ENCODE peak calls at places on chromosomes 2 and 18, in six cellular contexts. R is GM12878, D is A549, U is endothelial cell of umbilical vein, K is HepG2, A is K562. Z is an unnamed sample.
A peak's percentile ranks its signal among the peaks of the same experiment; 100 is the strongest.

GRCh38 chr2:21038403-21039073 is 5.3 kb downstream of the APOB start:
- DNase-seq in R (no peak), D (no peak), U (peak; percentile 8), K (peak; percentile 80), A (no peak), Z (no peak)

GRCh38 chr2:3210257-3210656 is 167.4 kb downstream of the EIPR1 start:
- DNase-seq in R (no peak), D (no peak), U (no peak), K (no peak), A (no peak), Z (no peak)

GRCh38 chr2:9556121-9556869 is 665 bp upstream of the ADAM17 start:
- DNase-seq in R (no peak), D (no peak), U (peak; percentile 51), K (no peak), A (peak; percentile 48), Z (peak; percentile 79)

GRCh38 chr2:124024491-124025348 is at the start of gene CNTNAP5:
- DNase-seq in R (no peak), D (no peak), U (no peak), K (no peak), A (peak; percentile 21), Z (peak; percentile 2)

GRCh38 chr2:177675256-177676220 is 283.0 kb downstream of the AGPS start:
- DNase-seq in R (no peak), D (no peak), U (no peak), K (no peak), A (no peak), Z (no peak)

GRCh38 chr2:152585830-152586484 is 131.3 kb downstream of the PRPF40A start:
- DNase-seq in R (no peak), D (peak; percentile 19), U (peak; percentile 69), K (peak; percentile 18), A (peak; percentile 34), Z (peak; percentile 12)

GRCh38 chr2:159029936-159030335 is 61.5 kb downstream of the TANC1 start:
- DNase-seq in R (no peak), D (no peak), U (peak; percentile 32), K (no peak), A (no peak), Z (no peak)

GRCh38 chr2:190701586-190701985 is 52.7 kb downstream of the NAB1 start:
- DNase-seq in R (no peak), D (no peak), U (no peak), K (no peak), A (no peak), Z (no peak)

GRCh38 chr2:141331127-141331526 is 799.7 kb downstream of the LRP1B start:
- DNase-seq in R (no peak), D (peak; percentile 69), U (peak; percentile 5), K (no peak), A (no peak), Z (peak; percentile 45)

GRCh38 chr2:149991576-149991975 is 404.0 kb upstream of the MMADHC start:
- DNase-seq in R (no peak), D (no peak), U (peak; percentile 11), K (peak; percentile 13), A (no peak), Z (no peak)

GRCh38 chr2:134181219-134181618 is 72.7 kb upstream of the MGAT5 start:
- DNase-seq in R (peak; percentile 49), D (no peak), U (no peak), K (no peak), A (no peak), Z (no peak)

GRCh38 chr2:173750332-173750731 is 214.8 kb downstream of the SP3 start:
- DNase-seq in R (no peak), D (no peak), U (peak; percentile 30), K (no peak), A (no peak), Z (no peak)

GRCh38 chr2:45748239-45748638 is 96.8 kb downstream of the PRKCE start:
- DNase-seq in R (no peak), D (no peak), U (no peak), K (no peak), A (no peak), Z (no peak)

GRCh38 chr2:182814380-182814779 is 52.1 kb downstream of the FRZB start:
- DNase-seq in R (no peak), D (no peak), U (no peak), K (no peak), A (no peak), Z (no peak)

GRCh38 chr2:70964596-70965386 is 13.6 kb upstream of the ANKRD53 start:
- DNase-seq in R (no peak), D (peak; percentile 77), U (peak; percentile 56), K (peak; percentile 22), A (peak; percentile 88), Z (peak; percentile 78)

GRCh38 chr2:43239981-43240761 is 13.8 kb upstream of the ZFP36L2 start:
- DNase-seq in R (no peak), D (no peak), U (no peak), K (no peak), A (no peak), Z (peak; percentile 57)

GRCh38 chr2:127049927-127050802 is 56.8 kb downstream of the BIN1 start:
- DNase-seq in R (no peak), D (peak; percentile 48), U (peak; percentile 34), K (peak; percentile 24), A (peak; percentile 64), Z (peak; percentile 72)

GRCh38 chr2:46305177-46305576 is 8.0 kb downstream of the EPAS1 start:
- DNase-seq in R (no peak), D (peak; percentile 48), U (no peak), K (no peak), A (no peak), Z (no peak)

GRCh38 chr2:128550801-128551416 is 232.2 kb upstream of the HS6ST1 start:
- DNase-seq in R (no peak), D (no peak), U (no peak), K (no peak), A (no peak), Z (no peak)

GRCh38 chr2:157325786-157326185 is at the start of gene ERMN:
- DNase-seq in R (no peak), D (no peak), U (no peak), K (no peak), A (no peak), Z (no peak)

GRCh38 chr2:102226612-102227351 is 40.0 kb downstream of the IL1RL2 start:
- DNase-seq in R (no peak), D (no peak), U (peak; percentile 76), K (no peak), A (no peak), Z (no peak)

GRCh38 chr2:71691747-71692455 is 238.5 kb downstream of the DYSF start:
- DNase-seq in R (no peak), D (no peak), U (no peak), K (no peak), A (no peak), Z (no peak)

GRCh38 chr18:11906926-11907874 is 917 bp downstream of the MPPE1 start:
- DNase-seq in R (no peak), D (no peak), U (no peak), K (no peak), A (no peak), Z (peak; percentile 31)

GRCh38 chr2:65554765-65555561 is 122.6 kb upstream of the SPRED2 start:
- DNase-seq in R (peak; percentile 42), D (no peak), U (no peak), K (no peak), A (peak; percentile 50), Z (peak; percentile 86)

GRCh38 chr2:101380376-101380775 is 6.9 kb downstream of the CREG2 start:
- DNase-seq in R (no peak), D (no peak), U (peak; percentile 57), K (no peak), A (no peak), Z (peak; percentile 89)

GRCh38 chr2:238241970-238242369 is 2.1 kb upstream of the HES6 start:
- DNase-seq in R (no peak), D (no peak), U (no peak), K (no peak), A (no peak), Z (peak; percentile 33)

GRCh38 chr2:186853871-186854435 is 5.0 kb upstream of the ZSWIM2 start:
- DNase-seq in R (no peak), D (no peak), U (peak; percentile 92), K (no peak), A (no peak), Z (no peak)

GRCh38 chr18:48629730-48630324 is 91.0 kb downstream of the CTIF start:
- DNase-seq in R (no peak), D (peak; percentile 89), U (peak; percentile 49), K (peak; percentile 87), A (no peak), Z (no peak)

DNA sequence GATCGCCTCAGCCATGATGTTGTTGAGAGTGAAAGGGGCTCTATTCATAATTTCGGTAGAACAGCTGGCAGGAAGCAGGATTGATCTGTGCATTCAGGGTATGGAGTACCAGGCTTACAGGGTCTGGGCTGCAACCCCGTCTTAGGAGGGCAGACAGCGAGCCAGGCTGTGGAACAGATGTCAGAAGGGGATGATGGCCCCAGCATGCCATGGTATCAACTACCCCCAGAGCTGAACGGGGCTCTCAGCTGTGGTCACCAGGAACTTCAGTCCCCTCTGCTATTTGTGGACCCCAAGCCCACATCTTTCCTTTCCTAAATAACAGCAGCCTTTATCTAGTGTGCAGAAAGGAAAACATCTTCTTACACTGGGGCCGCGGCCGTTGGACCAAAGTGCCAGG is 422.2 kb upstream of the SALL3 start:
- DNase-seq in R (no peak), D (no peak), U (no peak), K (no peak), A (no peak), Z (no peak)
- TF ChIP-seq MYC in R (no peak), D (no peak), U (no peak), K (no peak), A (no peak), Z (no peak)

GRCh38 chr2:160783481-160783880 is 289.9 kb upstream of the RBMS1 start:
- DNase-seq in R (no peak), D (no peak), U (peak; percentile 5), K (no peak), A (no peak), Z (peak; percentile 43)

GRCh38 chr2:160784034-160784433 is 290.4 kb upstream of the RBMS1 start:
- DNase-seq in R (no peak), D (peak; percentile 17), U (no peak), K (no peak), A (no peak), Z (peak; percentile 7)
- TF ChIP-seq CTCF in R (no peak), D (peak; percentile 18), U (no peak), K (no peak), A (no peak), Z (no peak)

GRCh38 chr18:54641734-54642133 is 50.7 kb downstream of the DYNAP start:
- DNase-seq in R (no peak), D (no peak), U (no peak), K (no peak), A (no peak), Z (no peak)

DNA sequence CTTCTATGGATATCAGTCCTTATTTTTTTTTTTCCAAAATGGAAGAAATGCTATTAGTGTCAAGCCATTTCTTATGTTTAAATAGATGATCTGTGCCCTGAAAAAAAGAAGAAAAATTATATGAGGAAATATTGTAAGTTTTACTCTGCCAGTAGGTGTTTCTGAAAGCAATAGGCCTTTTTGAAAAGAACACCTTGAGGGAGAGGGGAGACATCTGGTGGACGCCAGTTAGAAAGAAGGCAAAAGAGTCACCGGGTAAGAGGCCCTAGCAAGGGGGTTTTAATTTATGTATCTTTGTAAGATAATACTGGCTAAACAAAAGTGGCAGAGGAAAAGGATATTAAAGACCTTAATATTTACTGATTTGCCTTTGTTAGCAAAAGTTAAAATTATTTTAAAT is 56.1 kb downstream of the DYNAP start:
- DNase-seq in R (no peak), D (peak; percentile 48), U (peak; percentile 19), K (peak; percentile 37), A (peak; percentile 30), Z (peak; percentile 35)
- TF ChIP-seq MYC in R (no peak), D (no peak), U (no peak), K (no peak), A (no peak), Z (no peak)

GRCh38 chr2:241272722-241273551 is 42.5 kb downstream of the HDLBP start:
- DNase-seq in R (no peak), D (peak; percentile 18), U (peak; percentile 58), K (no peak), A (peak; percentile 50), Z (peak; percentile 61)
- TF ChIP-seq CTCF in R (no peak), D (no peak), U (no peak), K (no peak), A (no peak), Z (no peak)